ENCODE peak calls at places on chromosomes 6 and 20, in eight cellular contexts. A is A549, G is ovary, L is mammary epithelial cell, N is endothelial cell of umbilical vein, F is AG04450, V is uterus, M is pancreas. Y is an unnamed sample.

GRCh38 chr6:141552463-141552862 is 580.3 kb upstream of the GJE1 start:
- DNase-seq in M (no peak), G (no peak), N (peak), L (peak), A (peak), V (no peak), F (peak), Y (no peak)

GRCh38 chr6:157770946-157771345 is 52.1 kb upstream of the SNX9 start:
- DNase-seq in A (no peak), L (peak), G (no peak), M (no peak), F (no peak), V (no peak), N (peak), Y (no peak)

GRCh38 chr20:5835234-5835845 is 85.1 kb downstream of the SHLD1 start:
- DNase-seq in F (no peak), G (peak), M (peak), L (peak), A (peak), N (peak), V (no peak), Y (no peak)

GRCh38 chr6:14121936-14122344 is 4.4 kb downstream of the CD83 start:
- DNase-seq in V (no peak), G (no peak), N (no peak), M (no peak), L (no peak), F (no peak), A (no peak), Y (no peak)

GRCh38 chr20:61685462-61685861 is 380.2 kb downstream of the TAF4 start:
- DNase-seq in G (no peak), N (no peak), V (no peak), L (no peak), A (no peak), M (no peak), F (no peak), Y (no peak)

GRCh38 chr6:3333263-3333662 is 74.5 kb downstream of the PSMG4 start:
- DNase-seq in N (no peak), A (no peak), G (no peak), V (no peak), F (no peak), M (no peak), L (no peak), Y (no peak)

GRCh38 chr20:46204594-46205205 is 86.6 kb downstream of the CD40 start:
- DNase-seq in L (no peak), F (no peak), G (no peak), A (no peak), M (no peak), N (no peak), V (no peak), Y (no peak)

GRCh38 chr20:58065508-58066361 is 162.7 kb downstream of the ANKRD60 start:
- DNase-seq in F (no peak), V (peak), N (no peak), M (no peak), L (peak), G (no peak), A (no peak), Y (no peak)

GRCh38 chr6:113442040-113442439 is 415.1 kb upstream of the MARCKS start:
- DNase-seq in A (no peak), L (no peak), M (no peak), N (no peak), G (no peak), V (no peak), F (no peak), Y (no peak)

GRCh38 chr6:126076992-126077664 is 90.8 kb downstream of the TRMT11 start:
- DNase-seq in N (no peak), M (no peak), G (no peak), L (no peak), A (no peak), V (peak), F (no peak), Y (no peak)

GRCh38 chr6:158347335-158347734 is 35.1 kb downstream of the TULP4 start:
- DNase-seq in A (no peak), M (no peak), N (no peak), V (no peak), L (no peak), F (no peak), G (no peak), Y (no peak)

GRCh38 chr6:128073389-128073788 is 172.5 kb upstream of the THEMIS start:
- DNase-seq in A (no peak), M (no peak), F (no peak), N (no peak), V (no peak), L (no peak), G (no peak), Y (no peak)

GRCh38 chr20:62428396-62429160 is 1.2 kb upstream of the RBBP8NL start:
- DNase-seq in A (no peak), N (no peak), M (no peak), L (no peak), V (no peak), F (no peak), G (no peak), Y (no peak)

GRCh38 chr20:23631981-23632710 is 5.6 kb downstream of the CST3 start:
- DNase-seq in G (no peak), L (no peak), A (no peak), F (no peak), N (no peak), V (no peak), M (no peak), Y (no peak)

GRCh38 chr20:37524859-37525708 is 2.6 kb downstream of the BLCAP start:
- DNase-seq in V (no peak), N (no peak), G (no peak), A (no peak), M (no peak), L (peak), F (no peak), Y (no peak)

GRCh38 chr6:170271771-170272314 is 19.0 kb downstream of the DLL1 start:
- DNase-seq in A (no peak), M (peak), V (no peak), F (no peak), N (no peak), L (no peak), G (no peak), Y (no peak)

GRCh38 chr6:81785340-81785739 is 32.9 kb upstream of the TENT5A start:
- DNase-seq in A (no peak), L (peak), V (no peak), G (no peak), N (no peak), F (no peak), M (no peak), Y (no peak)

GRCh38 chr20:54208492-54209044 is 681 bp downstream of the PFDN4 start:
- DNase-seq in F (no peak), A (peak), N (peak), G (no peak), L (peak), V (no peak), M (no peak), Y (no peak)

GRCh38 chr6:42453027-42453648 is 1.4 kb upstream of the TRERF1 start:
- DNase-seq in M (peak), F (peak), G (peak), L (peak), V (peak), N (peak), A (peak), Y (peak)

GRCh38 chr6:156601156-156601820 is 175.9 kb upstream of the ARID1B start:
- DNase-seq in L (no peak), G (no peak), F (no peak), M (no peak), A (no peak), N (no peak), V (no peak), Y (no peak)

GRCh38 chr20:22931653-22932052 is 103.5 kb upstream of the SSTR4 start:
- DNase-seq in M (no peak), N (no peak), V (no peak), F (no peak), L (no peak), G (no peak), A (no peak), Y (no peak)

GRCh38 chr6:3835055-3835731 is 14.0 kb upstream of the FAM50B start:
- DNase-seq in L (no peak), G (no peak), M (peak), V (no peak), N (no peak), A (peak), F (no peak), Y (no peak)

GRCh38 chr6:17530321-17530835 is 69.7 kb upstream of the FAM8A1 start:
- DNase-seq in N (no peak), L (no peak), G (no peak), F (no peak), M (no peak), V (no peak), A (no peak), Y (no peak)

GRCh38 chr20:50169329-50169823 is 15.9 kb upstream of the PEDS1 start:
- DNase-seq in G (peak), N (peak), A (peak), F (peak), V (peak), L (peak), M (peak), Y (peak)

GRCh38 chr6:69812746-69813427 is 16.1 kb upstream of the LMBRD1 start:
- DNase-seq in M (no peak), A (no peak), F (no peak), G (no peak), N (no peak), L (no peak), V (no peak), Y (no peak)

GRCh38 chr6:137942736-137943135 is 75.7 kb downstream of the TNFAIP3 start:
- DNase-seq in N (no peak), V (no peak), M (no peak), A (no peak), F (no peak), G (no peak), L (no peak), Y (no peak)

GRCh38 chr6:71126506-71126905 is 162.1 kb upstream of the OGFRL1 start:
- DNase-seq in M (no peak), L (no peak), F (no peak), G (no peak), A (no peak), N (no peak), V (no peak), Y (no peak)

GRCh38 chr20:6440087-6440799 is 317.4 kb upstream of the FERMT1 start:
- DNase-seq in N (no peak), A (no peak), V (no peak), M (no peak), G (no peak), L (no peak), F (no peak), Y (no peak)

GRCh38 chr6:33905081-33905609 is 101.3 kb upstream of the MLN start:
- DNase-seq in A (no peak), N (no peak), L (peak), M (no peak), V (no peak), G (no peak), F (no peak), Y (no peak)

GRCh38 chr6:15638373-15638772 is 24.5 kb downstream of the DTNBP1 start:
- DNase-seq in M (no peak), L (no peak), V (no peak), A (no peak), G (no peak), F (no peak), N (no peak), Y (no peak)

GRCh38 chr6:122736166-122736565 is 43.4 kb upstream of the FABP7 start:
- DNase-seq in N (no peak), M (no peak), L (peak), V (no peak), F (no peak), G (no peak), A (no peak), Y (no peak)

GRCh38 chr6:128554302-128554701 is 33.9 kb upstream of the PTPRK start:
- DNase-seq in L (no peak), N (peak), V (no peak), A (no peak), G (no peak), M (no peak), F (no peak), Y (no peak)

GRCh38 chr6:149008741-149009140 is 261.9 kb downstream of the UST start:
- DNase-seq in L (no peak), F (no peak), A (no peak), N (no peak), G (no peak), V (no peak), M (no peak), Y (no peak)

GRCh38 chr6:27924179-27924578 is 12.0 kb upstream of the OR2B2 start:
- DNase-seq in F (no peak), N (no peak), L (no peak), M (no peak), G (no peak), V (no peak), A (no peak), Y (no peak)

GRCh38 chr20:35312348-35312747 is 20.1 kb upstream of the FAM83C start:
- DNase-seq in A (peak), G (no peak), V (no peak), F (peak), L (peak), M (no peak), N (peak), Y (no peak)
- H3K27ac ChIP-seq in A (peak), G (no peak), V (no peak), F (peak), L (peak), M (no peak), N (peak), Y (no peak)

GRCh38 chr20:31691646-31692275 is 30.9 kb downstream of the BCL2L1 start:
- DNase-seq in N (no peak), G (no peak), V (no peak), M (no peak), L (no peak), F (no peak), A (no peak), Y (no peak)
- H3K27ac ChIP-seq in N (no peak), G (no peak), V (no peak), M (no peak), L (no peak), F (no peak), A (peak), Y (peak)

DNA sequence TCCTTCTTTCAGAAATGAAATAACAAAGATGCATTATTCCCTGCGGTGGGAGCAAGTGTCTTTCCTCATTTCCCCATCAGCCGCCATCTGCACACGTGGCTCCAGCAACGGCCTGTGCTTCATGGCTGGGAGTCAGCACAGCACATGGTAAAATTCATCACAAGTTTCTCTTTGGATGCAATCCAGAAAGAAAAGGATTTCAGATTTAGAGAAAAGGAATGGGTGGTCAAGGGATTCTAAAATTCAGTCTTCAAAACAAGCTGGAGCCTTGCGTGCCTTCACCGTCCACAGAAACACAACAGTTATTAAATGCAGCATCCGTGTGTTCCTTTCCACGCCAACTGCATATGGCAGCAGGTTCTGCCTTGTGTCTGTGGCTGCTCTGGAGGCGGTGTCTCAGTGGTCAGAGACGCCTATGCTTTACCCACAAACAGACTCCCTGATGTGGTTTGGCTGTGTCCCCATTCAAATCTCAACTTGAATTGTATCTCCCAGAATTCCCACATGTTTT is 107.6 kb downstream of the THBS2 start:
- DNase-seq in M (no peak), F (no peak), V (no peak), L (peak), N (no peak), A (no peak), G (peak), Y (no peak)
- H3K27ac ChIP-seq in M (no peak), F (peak), V (peak), L (no peak), N (no peak), A (no peak), G (peak), Y (no peak)

DNA sequence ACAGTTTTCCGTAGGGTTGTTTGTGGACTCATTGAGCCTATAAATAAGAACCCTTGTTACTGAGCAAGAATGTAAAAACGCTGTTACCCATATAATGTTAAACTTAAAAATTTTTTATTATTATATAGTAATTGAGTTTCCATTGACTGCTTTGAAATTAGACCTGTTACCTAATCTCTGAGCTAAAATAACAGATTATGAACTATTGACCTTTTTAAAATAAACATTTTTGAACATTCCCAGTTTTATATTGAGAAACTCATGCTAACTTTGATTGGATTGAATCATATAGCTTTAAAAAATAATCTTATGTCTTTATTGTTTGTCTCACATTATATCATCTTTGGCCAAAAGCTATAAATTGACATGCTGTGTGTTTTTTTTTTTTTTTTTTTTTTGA is 95.5 kb downstream of the CD2AP start:
- DNase-seq in L (no peak), A (no peak), N (no peak), V (no peak), G (no peak), M (no peak), F (no peak), Y (no peak)
- H3K27ac ChIP-seq in L (no peak), A (no peak), N (no peak), V (no peak), G (no peak), M (no peak), F (no peak), Y (no peak)